ENCODE peak calls at places on chromosomes 7 and 10, in eight cellular contexts. W, Y, F, H, L, N, D and P are unnamed samples.

GRCh38 chr7:157028528-157028903 is 18.1 kb upstream of the MNX1 start:
- DNase-seq in L (no peak), H (no peak), W (no peak), Y (no peak), F (no peak), N (no peak), D (no peak), P (no peak)

GRCh38 chr10:109956454-109957091 is 33.3 kb upstream of the XPNPEP1 start:
- DNase-seq in Y (peak), H (peak), D (no peak), N (no peak), L (no peak), F (peak), W (no peak), P (no peak)

GRCh38 chr10:78596556-78596955 is 472.2 kb upstream of the ZMIZ1 start:
- DNase-seq in F (no peak), D (no peak), W (no peak), H (no peak), Y (no peak), N (no peak), L (no peak), P (no peak)

GRCh38 chr7:130962109-130962508 is 228.1 kb upstream of the KLF14 start:
- DNase-seq in W (no peak), Y (no peak), N (no peak), H (no peak), F (no peak), D (no peak), L (no peak), P (no peak)

GRCh38 chr7:7972128-7972527 is 3.5 kb downstream of the GLCCI1 start:
- DNase-seq in D (no peak), Y (peak), L (no peak), F (peak), H (peak), W (no peak), N (no peak), P (no peak)

GRCh38 chr7:133510326-133511055 is 257.6 kb downstream of the EXOC4 start:
- DNase-seq in L (no peak), H (no peak), Y (no peak), D (no peak), W (no peak), N (no peak), F (no peak), P (no peak)

GRCh38 chr10:72227826-72228225 is 11.8 kb upstream of the ASCC1 start:
- DNase-seq in W (no peak), H (no peak), Y (no peak), L (no peak), D (no peak), F (no peak), N (no peak), P (no peak)

GRCh38 chr10:132861116-132861691 is 75.3 kb upstream of the NKX6-2 start:
- DNase-seq in D (peak), H (no peak), F (no peak), L (no peak), Y (no peak), N (no peak), W (peak), P (peak)

GRCh38 chr7:78141533-78142281 is 343.1 kb downstream of the PHTF2 start:
- DNase-seq in Y (no peak), F (no peak), W (no peak), H (no peak), N (no peak), L (no peak), D (no peak), P (no peak)

GRCh38 chr7:148242271-148242801 is 348.2 kb upstream of the C7orf33 start:
- DNase-seq in L (no peak), D (no peak), H (peak), W (no peak), Y (peak), N (peak), F (peak), P (no peak)

GRCh38 chr10:103715430-103715829 is 139.9 kb downstream of the SH3PXD2A start:
- DNase-seq in F (no peak), Y (no peak), D (no peak), H (no peak), W (no peak), L (no peak), N (no peak), P (no peak)

GRCh38 chr7:22351878-22352277 is 5.1 kb downstream of the RAPGEF5 start:
- DNase-seq in L (no peak), Y (no peak), F (no peak), N (no peak), H (no peak), D (no peak), W (no peak), P (no peak)

DNA sequence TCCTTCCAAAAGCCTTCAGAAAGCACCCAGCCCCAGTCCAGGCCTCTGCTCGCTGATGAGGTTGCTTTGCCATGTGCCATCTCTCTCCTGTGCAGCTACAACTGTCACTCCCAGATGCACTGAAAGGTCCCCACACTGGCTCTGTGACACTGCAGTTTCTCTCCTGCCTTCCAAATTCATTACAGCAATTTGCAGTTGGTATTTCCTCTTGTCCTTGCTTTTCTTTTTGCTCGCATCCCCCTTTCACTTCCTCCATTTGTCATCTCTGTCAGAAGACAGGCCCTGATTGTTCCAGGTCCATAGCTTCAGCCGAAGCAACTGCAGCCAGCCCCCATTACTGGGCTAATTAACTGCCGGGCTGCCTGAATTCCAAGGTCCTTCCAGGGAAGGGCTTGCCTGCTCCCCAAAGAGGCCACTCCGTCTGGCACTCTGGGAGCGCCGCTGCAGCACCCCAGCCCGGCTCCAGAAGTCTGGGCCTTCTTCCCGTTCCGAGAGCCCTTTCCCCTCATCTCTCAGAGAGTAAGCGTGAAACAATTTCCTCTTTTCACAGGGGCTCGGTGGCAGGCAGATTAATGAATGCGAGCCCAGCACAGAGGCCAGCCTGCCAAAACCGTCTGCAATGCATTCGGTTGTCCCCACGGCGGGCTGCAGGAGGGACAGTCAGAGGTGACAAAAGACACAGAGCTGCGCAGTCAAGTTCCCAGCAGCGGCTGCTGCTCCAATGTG is 279.5 kb upstream of the HABP2 start:
- DNase-seq in H (peak), D (peak), Y (no peak), L (no peak), W (no peak), F (peak), N (peak), P (no peak)
- H3K4me3 ChIP-seq in H (no peak), D (peak), Y (no peak), L (no peak), W (no peak), F (no peak), N (no peak), P (no peak)

GRCh38 chr10:116850058-116850611 is 836 bp downstream of the ENO4 start:
- DNase-seq in H (no peak), N (no peak), L (no peak), F (no peak), D (no peak), Y (no peak), W (no peak), P (no peak)
- H3K4me3 ChIP-seq in H (peak), N (peak), L (no peak), F (peak), D (peak), Y (no peak), W (peak), P (no peak)

DNA sequence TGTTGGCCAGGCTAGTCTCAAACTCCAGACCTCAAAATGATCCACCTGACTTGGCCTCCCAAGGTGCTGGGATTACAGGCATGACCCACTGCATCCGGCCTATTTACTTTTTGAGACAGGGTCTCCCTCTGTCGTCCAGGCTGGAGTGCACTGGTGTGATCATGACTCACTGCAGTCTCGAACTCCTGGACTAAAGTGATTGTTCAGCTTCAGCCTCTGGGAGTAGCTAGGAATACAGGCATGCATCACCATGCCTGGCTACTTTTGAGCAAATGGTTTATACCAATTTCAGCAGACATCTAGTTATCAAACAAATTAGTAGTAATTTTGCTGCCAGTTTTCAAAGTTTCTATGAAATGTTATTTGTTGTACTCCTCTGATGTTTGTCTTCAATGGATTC is 2.2 kb upstream of the WAC start:
- DNase-seq in W (no peak), Y (no peak), N (no peak), L (no peak), F (no peak), H (no peak), D (no peak), P (no peak)
- H3K4me3 ChIP-seq in W (no peak), Y (no peak), N (no peak), L (no peak), F (peak), H (no peak), D (peak), P (no peak)

GRCh38 chr10:50152792-50153272 is 85.1 kb downstream of the WASHC2A start:
- DNase-seq in L (no peak), H (peak), Y (no peak), N (no peak), W (peak), D (peak), F (peak), P (no peak)
- H3K4me3 ChIP-seq in L (no peak), H (peak), Y (no peak), N (no peak), W (peak), D (no peak), F (no peak), P (no peak)

GRCh38 chr10:33276282-33276923 is 58.1 kb downstream of the NRP1 start:
- DNase-seq in N (no peak), L (no peak), F (no peak), W (no peak), D (no peak), Y (no peak), H (no peak), P (no peak)
- H3K4me3 ChIP-seq in N (no peak), L (no peak), F (no peak), W (no peak), D (no peak), Y (no peak), H (no peak), P (no peak)

GRCh38 chr10:120456626-120457430 is at the start of gene PLPP4:
- DNase-seq in L (no peak), N (peak), D (no peak), F (peak), Y (peak), H (peak), W (peak), P (peak)
- H3K4me3 ChIP-seq in L (no peak), N (peak), D (peak), F (peak), Y (peak), H (peak), W (peak), P (peak)